ENCODE peak calls at places on chromosome 7, in eight cellular contexts. H is testis, X is H1, A is spleen, I is tibial nerve, P is endothelial cell of umbilical vein, L is uterus, W is stomach. J is an unnamed sample.

GRCh38 chr7:84291756-84292155 is 97.2 kb upstream of the SEMA3A start:
- DNase-seq in H (no peak), X (no peak), A (no peak), I (no peak), P (no peak), L (no peak), W (no peak), J (no peak)

GRCh38 chr7:2019693-2020511 is 212.8 kb downstream of the MAD1L1 start:
- DNase-seq in H (no peak), X (no peak), A (peak; percentile 92), I (peak; percentile 36), P (peak; percentile 38), L (peak; percentile 83), W (no peak), J (peak; percentile 78)

GRCh38 chr7:42046483-42046882 is 190.5 kb downstream of the GLI3 start:
- DNase-seq in H (no peak), X (no peak), A (no peak), I (no peak), P (no peak), L (no peak), W (no peak), J (no peak)

GRCh38 chr7:93779115-93779514 is 111.4 kb downstream of the TFPI2 start:
- DNase-seq in H (no peak), X (no peak), A (no peak), I (no peak), P (no peak), L (no peak), W (no peak), J (no peak)

GRCh38 chr7:11557627-11558026 is 274.4 kb downstream of the THSD7A start:
- DNase-seq in H (no peak), X (peak; percentile 7), A (no peak), I (no peak), P (peak; percentile 37), L (no peak), W (no peak), J (no peak)

GRCh38 chr7:123995617-123996326 is 37.1 kb downstream of the TMEM229A start:
- DNase-seq in H (no peak), X (no peak), A (no peak), I (no peak), P (no peak), L (no peak), W (no peak), J (no peak)

GRCh38 chr7:4828720-4829383 is 33.0 kb downstream of the PAPOLB start:
- DNase-seq in H (no peak), X (no peak), A (no peak), I (no peak), P (no peak), L (no peak), W (no peak), J (peak; percentile 64)

GRCh38 chr7:104264281-104264680 is 56.5 kb upstream of the ORC5 start:
- DNase-seq in H (no peak), X (no peak), A (no peak), I (no peak), P (no peak), L (no peak), W (no peak), J (no peak)

GRCh38 chr7:137656850-137657232 is 189.9 kb downstream of the DGKI start:
- DNase-seq in H (no peak), X (no peak), A (no peak), I (no peak), P (no peak), L (no peak), W (no peak), J (no peak)

GRCh38 chr7:103989785-103990775 is 622 bp upstream of the RELN start:
- DNase-seq in H (peak; percentile 23), X (no peak), A (no peak), I (no peak), P (peak; percentile 45), L (no peak), W (no peak), J (no peak)

GRCh38 chr7:41880107-41880506 is 177.2 kb upstream of the INHBA start:
- DNase-seq in H (no peak), X (no peak), A (no peak), I (no peak), P (no peak), L (no peak), W (no peak), J (no peak)

GRCh38 chr7:139774376-139774775 is 3.4 kb downstream of the HIPK2 start:
- DNase-seq in H (no peak), X (no peak), A (no peak), I (no peak), P (no peak), L (no peak), W (no peak), J (no peak)

GRCh38 chr7:19404912-19405329 is 259.7 kb upstream of the FERD3L start:
- DNase-seq in H (no peak), X (peak; percentile 17), A (no peak), I (no peak), P (peak; percentile 68), L (no peak), W (no peak), J (no peak)

GRCh38 chr7:51034531-51035264 is 252.0 kb upstream of the GRB10 start:
- DNase-seq in H (no peak), X (no peak), A (no peak), I (no peak), P (no peak), L (no peak), W (no peak), J (no peak)

DNA sequence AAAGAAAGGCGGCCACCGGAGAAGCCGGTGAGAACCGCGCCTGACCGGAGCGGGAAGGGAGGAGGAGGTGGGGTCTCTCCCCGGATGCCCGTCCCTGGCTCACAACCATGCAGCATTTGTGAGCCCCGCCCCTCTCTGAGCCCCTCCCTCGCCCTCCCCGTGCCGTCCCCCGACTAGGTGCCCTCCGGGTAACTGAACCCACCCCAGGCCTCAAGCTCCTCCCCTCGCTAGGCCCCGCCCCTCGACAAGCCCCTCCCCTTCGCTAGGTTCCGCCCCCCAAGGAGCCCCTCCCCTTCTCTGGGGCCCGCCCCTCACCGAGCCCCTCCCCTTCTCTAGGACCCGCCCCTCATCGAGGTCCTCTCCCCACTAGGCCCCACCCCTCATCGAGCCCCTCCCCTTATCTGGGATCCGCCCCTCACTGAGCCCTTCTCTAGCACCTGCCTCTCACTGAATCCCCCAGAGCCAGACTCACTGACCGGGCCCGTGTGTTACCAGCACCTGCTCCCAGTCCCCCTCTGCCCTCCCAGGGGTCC is 42.2 kb upstream of the HSPB1 start:
- DNase-seq in H (peak; percentile 63), X (peak; percentile 96), A (no peak), I (no peak), P (no peak), L (no peak), W (no peak), J (no peak)
- H3K4me3 ChIP-seq in H (peak overlapping the region; percentile 53), X (peak overlapping the region; percentile 47), A (no peak overlapping the region), I (peak overlapping the region; percentile 27), P (no peak overlapping the region), L (no peak overlapping the region), W (peak overlapping the region; percentile 46), J (peak overlapping the region; percentile 34)

GRCh38 chr7:154336295-154336694 is 284.1 kb downstream of the DPP6 start:
- DNase-seq in H (no peak), X (no peak), A (no peak), I (no peak), P (no peak), L (no peak), W (no peak), J (no peak)

GRCh38 chr7:154338709-154339108 is 286.5 kb downstream of the DPP6 start:
- DNase-seq in H (no peak), X (no peak), A (no peak), I (no peak), P (no peak), L (no peak), W (no peak), J (no peak)

GRCh38 chr7:154342971-154343633 is 290.9 kb downstream of the DPP6 start:
- DNase-seq in H (no peak), X (no peak), A (no peak), I (no peak), P (no peak), L (no peak), W (no peak), J (no peak)

GRCh38 chr7:154343778-154344412 is 291.7 kb downstream of the DPP6 start:
- DNase-seq in H (no peak), X (no peak), A (no peak), I (no peak), P (no peak), L (no peak), W (no peak), J (no peak)

GRCh38 chr7:154339169-154339568 is 287.0 kb downstream of the DPP6 start:
- DNase-seq in H (no peak), X (no peak), A (no peak), I (no peak), P (no peak), L (no peak), W (no peak), J (no peak)
- TF ChIP-seq POLR2A in H (no peak), X (no peak), A (no peak), I (no peak), P (no peak), L (no peak), W (no peak), J (no peak)

GRCh38 chr7:27138987-27139334 is 4.5 kb downstream of the HOXA5 start:
- DNase-seq in H (no peak), X (no peak), A (no peak), I (no peak), P (no peak), L (no peak), W (no peak), J (no peak)
- H3K4me3 ChIP-seq in H (peak overlapping the region; percentile 48), X (no peak overlapping the region), A (no peak overlapping the region), I (peak overlapping the region; percentile 28), P (peak overlapping the region; percentile 24), L (no peak overlapping the region), W (peak overlapping the region; percentile 38), J (peak overlapping the region; percentile 8)

DNA sequence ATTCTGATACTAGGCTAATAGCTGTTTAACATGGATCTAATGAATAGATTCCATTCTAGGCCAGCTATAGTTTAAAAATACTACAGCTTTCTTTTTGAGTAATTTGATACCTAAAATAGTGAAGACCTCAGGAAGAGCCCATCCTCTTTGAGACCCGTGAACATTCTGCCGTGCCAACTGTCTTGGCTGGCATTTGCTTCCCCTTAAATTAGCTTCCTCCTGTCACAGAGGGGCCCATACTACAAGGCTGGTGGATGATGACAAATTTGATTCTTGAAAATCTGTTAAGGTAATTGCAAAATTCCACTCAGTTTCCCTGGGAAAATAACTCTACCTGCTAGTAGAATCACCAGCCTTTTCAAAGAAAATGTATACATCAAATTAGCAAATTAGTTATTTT is 385.0 kb downstream of the DPP6 start:
- DNase-seq in H (no peak), X (no peak), A (no peak), I (no peak), P (no peak), L (no peak), W (no peak), J (no peak)
- TF ChIP-seq POLR2A in H (no peak), X (no peak), A (no peak), I (no peak), P (no peak), L (no peak), W (no peak), J (no peak)

DNA sequence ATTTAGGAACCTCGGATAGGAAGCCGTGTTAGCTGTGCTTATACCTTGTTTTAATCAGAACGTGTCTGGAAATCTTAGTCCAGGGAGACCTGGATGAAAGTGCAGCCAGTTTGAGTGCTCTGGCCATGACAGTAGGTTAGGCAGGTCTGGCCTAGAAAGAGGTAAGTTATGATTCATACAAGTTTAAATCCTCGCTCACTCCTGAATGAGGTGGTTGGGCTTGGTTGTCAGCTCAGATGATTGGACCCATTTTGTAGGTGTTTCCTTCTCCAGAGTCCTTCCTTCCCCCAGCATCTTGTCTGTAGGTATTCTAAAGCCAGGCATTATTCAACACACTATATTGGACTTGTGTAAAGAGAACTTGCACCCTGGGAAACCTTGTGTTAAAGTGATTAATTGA is 561.9 kb upstream of the GALNT17 start:
- DNase-seq in H (no peak), X (no peak), A (no peak), I (no peak), P (no peak), L (no peak), W (no peak), J (no peak)
- H3K4me3 ChIP-seq in H (no peak overlapping the region), X (no peak overlapping the region), A (no peak overlapping the region), I (no peak overlapping the region), P (no peak overlapping the region), L (no peak overlapping the region), W (no peak overlapping the region), J (no peak overlapping the region)

J was measured in sigmoid colon.